ENCODE peak calls at places on chromosomes 12 and 14, in ten cellular contexts. Z, R, V, M, C, E, P, L, J and Q are unnamed samples.

GRCh38 chr14:92121207-92121669 is 268 bp downstream of the NDUFB1 start:
- DNase-seq in R (peak; percentile 53), Z (no peak), C (peak; percentile 74), L (no peak), P (peak; percentile 51), J (peak; percentile 31), V (peak; percentile 72), M (peak; percentile 39), E (no peak), Q (no peak)

GRCh38 chr14:21771671-21772070 is 98.1 kb upstream of the OR4E1 start:
- DNase-seq in P (no peak), C (no peak), M (no peak), L (peak; percentile 63), Z (no peak), J (no peak), R (no peak), E (no peak), V (no peak), Q (no peak)

GRCh38 chr14:72736348-72736747 is 157.6 kb downstream of the DPF3 start:
- DNase-seq in L (peak; percentile 14), J (no peak), P (peak; percentile 84), C (no peak), R (peak; percentile 90), V (no peak), Z (no peak), M (peak; percentile 21), E (no peak), Q (peak; percentile 24)

GRCh38 chr14:103712633-103713247 is 2.5 kb downstream of the XRCC3 start:
- DNase-seq in E (no peak), L (no peak), Z (no peak), J (no peak), C (no peak), R (no peak), P (no peak), M (peak; percentile 46), V (no peak), Q (no peak)

GRCh38 chr14:87108726-87109125 is 884.3 kb downstream of the GALC start:
- DNase-seq in L (no peak), J (no peak), P (peak; percentile 73), E (no peak), R (peak; percentile 83), V (no peak), M (no peak), C (no peak), Z (no peak), Q (peak; percentile 67)

GRCh38 chr14:100534528-100535286 is 52.5 kb downstream of the BEGAIN start:
- DNase-seq in Z (peak; percentile 21), L (no peak), C (no peak), M (no peak), R (no peak), E (peak; percentile 77), V (peak; percentile 1), P (no peak), J (peak; percentile 13), Q (no peak)

GRCh38 chr12:55845785-55846496 is 3.2 kb upstream of the MMP19 start:
- DNase-seq in P (no peak), L (no peak), E (no peak), R (no peak), C (peak; percentile 45), J (peak; percentile 38), M (no peak), Z (no peak), V (no peak), Q (no peak)

GRCh38 chr12:55820679-55821078 is 2.8 kb downstream of the ORMDL2 start:
- DNase-seq in R (peak; percentile 27), V (no peak), L (no peak), P (peak; percentile 39), Z (no peak), M (no peak), C (no peak), E (no peak), J (no peak), Q (peak; percentile 25)

GRCh38 chr14:75283162-75283883 is 4.7 kb downstream of the FOS start:
- DNase-seq in C (no peak), Z (no peak), J (no peak), L (peak; percentile 41), V (no peak), E (no peak), P (peak; percentile 67), R (peak; percentile 77), M (peak; percentile 72), Q (no peak)

GRCh38 chr14:72884386-72884785 is 9.5 kb downstream of the DPF3 start:
- DNase-seq in V (no peak), J (no peak), L (no peak), Z (no peak), M (no peak), P (no peak), C (no peak), E (no peak), R (no peak), Q (no peak)

GRCh38 chr12:14638066-14638465 is 58.3 kb downstream of the GUCY2C start:
- DNase-seq in E (no peak), C (no peak), L (no peak), R (no peak), J (no peak), V (no peak), M (no peak), P (no peak), Z (no peak), Q (no peak)

GRCh38 chr12:110677206-110677911 is 11.6 kb downstream of the HVCN1 start:
- DNase-seq in P (no peak), C (peak; percentile 50), M (no peak), Z (no peak), L (no peak), E (peak; percentile 14), J (no peak), V (peak; percentile 51), R (peak; percentile 40), Q (no peak)

GRCh38 chr14:78153069-78153351 is 17.2 kb upstream of the NRXN3 start:
- DNase-seq in J (no peak), V (no peak), M (no peak), C (no peak), L (peak; percentile 13), Z (no peak), E (no peak), R (peak; percentile 29), P (no peak), Q (peak; percentile 68)

GRCh38 chr12:3493225-3494049 is 2.4 kb downstream of the PRMT8 start:
- DNase-seq in M (no peak), V (peak; percentile 19), P (no peak), E (peak; percentile 68), Z (peak; percentile 59), R (no peak), J (peak; percentile 71), C (peak; percentile 77), L (no peak), Q (no peak)

GRCh38 chr12:43847427-43847826 is 11.5 kb downstream of the TMEM117 start:
- DNase-seq in V (no peak), J (no peak), P (peak; percentile 27), E (no peak), Z (no peak), M (no peak), C (no peak), R (peak; percentile 52), L (no peak), Q (peak; percentile 11)

GRCh38 chr12:107352347-107353081 is 259.2 kb upstream of the CRY1 start:
- DNase-seq in C (no peak), E (no peak), M (no peak), R (no peak), Z (no peak), J (no peak), V (no peak), P (no peak), L (no peak), Q (peak; percentile 33)

GRCh38 chr14:85459361-85459760 is 70.6 kb upstream of the FLRT2 start:
- DNase-seq in V (no peak), J (no peak), P (no peak), L (no peak), E (no peak), R (no peak), Z (no peak), M (no peak), C (no peak), Q (no peak)

DNA sequence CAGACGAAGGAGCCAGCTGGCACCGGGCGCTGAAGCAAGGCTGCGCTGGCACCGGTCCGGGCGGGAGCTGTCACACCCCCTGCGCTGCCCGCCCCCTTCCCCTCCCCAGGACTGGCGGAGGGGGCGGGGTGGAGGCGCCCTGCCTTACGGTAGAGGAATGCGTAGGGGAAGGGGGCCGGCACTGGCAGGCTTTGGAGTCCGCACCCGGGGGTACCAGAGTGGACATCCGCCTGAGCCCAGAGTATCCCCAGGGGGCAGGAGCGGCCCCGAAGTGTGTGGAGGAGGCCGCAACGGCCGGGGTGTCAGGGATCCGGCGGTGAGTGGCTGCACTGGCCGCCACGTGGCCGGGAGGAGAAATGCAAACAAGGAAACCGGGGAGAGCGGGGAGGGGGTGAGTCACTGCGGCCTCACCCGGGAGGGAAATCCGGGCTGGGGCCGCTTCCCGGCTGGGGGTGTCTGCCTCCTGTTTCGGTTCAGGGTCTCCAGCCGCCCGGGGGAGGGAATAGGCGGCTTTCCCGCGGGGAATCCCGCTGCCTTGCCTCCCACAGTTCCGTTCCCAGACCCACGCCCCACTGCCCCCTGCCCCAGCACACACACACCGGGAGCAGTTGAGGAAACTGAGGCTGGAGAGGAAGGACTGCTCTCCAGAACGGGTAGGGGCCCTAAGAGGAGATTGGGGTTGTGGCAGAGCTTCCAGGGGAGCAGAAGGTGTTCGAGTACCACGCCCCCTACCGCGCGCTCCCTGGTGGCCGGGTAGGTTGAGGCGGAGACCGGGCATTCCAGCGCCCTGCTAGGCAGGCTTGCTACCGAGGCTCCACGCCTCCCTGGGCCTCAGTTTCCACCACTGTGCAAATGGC is at the start of gene RAPGEF3:
- DNase-seq in M (peak; percentile 93), J (peak; percentile 77), E (peak; percentile 71), L (peak; percentile 83), P (peak; percentile 68), C (peak; percentile 91), V (peak; percentile 89), R (peak; percentile 83), Z (peak; percentile 77), Q (peak; percentile 89)
- TF ChIP-seq CTCF in M (no peak), J (peak; percentile 82), E (peak; percentile 62), L (peak; percentile 29), P (peak; percentile 54), C (peak; percentile 62), V (peak; percentile 49), R (peak; percentile 63), Z (peak; percentile 54), Q (peak; percentile 60)

GRCh38 chr12:1533205-1533601 is 61.2 kb downstream of the FBXL14 start:
- DNase-seq in Z (no peak), J (no peak), L (no peak), P (no peak), V (no peak), E (no peak), C (no peak), M (no peak), R (peak; percentile 51), Q (no peak)
- TF ChIP-seq CTCF in Z (no peak), J (no peak), L (no peak), P (no peak), V (no peak), E (peak; percentile 7), C (no peak), M (no peak), R (no peak), Q (no peak)

GRCh38 chr12:65313704-65314317 is 35.3 kb downstream of the MSRB3 start:
- DNase-seq in M (no peak), V (no peak), J (no peak), L (no peak), C (no peak), Z (no peak), P (peak; percentile 68), E (no peak), R (peak; percentile 62), Q (peak; percentile 52)
- TF ChIP-seq CTCF in M (no peak), V (peak; percentile 47), J (no peak), L (peak; percentile 43), C (peak; percentile 54), Z (peak; percentile 52), P (peak; percentile 32), E (peak; percentile 54), R (peak; percentile 36), Q (peak; percentile 66)

GRCh38 chr12:121894633-121895032 is 6.0 kb downstream of the PSMD9 start:
- DNase-seq in P (peak; percentile 47), C (no peak), M (no peak), J (peak; percentile 22), L (no peak), E (no peak), V (no peak), R (peak; percentile 52), Z (peak; percentile 33), Q (no peak)
- TF ChIP-seq CTCF in P (peak; percentile 9), C (no peak), M (no peak), J (no peak), L (peak; percentile 28), E (peak; percentile 48), V (no peak), R (peak; percentile 33), Z (peak; percentile 40), Q (no peak)